ENCODE peak calls at places on chromosomes 11 and 22, in six cellular contexts. I is AG09309; E is cardiac fibroblast; S is EH; D is stimulated activated CD4-positive, alpha-beta T cell treated with anti-CD3 and anti-CD28 coated beads, Interleukin-4, amount 100 ng/mL, for 1 hour; J is psoas muscle. Q is an unnamed sample.

GRCh38 chr22:20549232-20549841 is 41.9 kb downstream of the MED15 start:
- DNase-seq in I (no peak), E (peak), S (peak), D (peak), J (peak), Q (no peak)

GRCh38 chr22:44026066-44026629 is 2.0 kb downstream of the PARVB start:
- DNase-seq in I (no peak), E (peak), S (peak), D (no peak), J (no peak), Q (no peak)

GRCh38 chr22:49658902-49659280 is 168.8 kb downstream of the BRD1 start:
- DNase-seq in I (no peak), E (no peak), S (no peak), D (no peak), J (no peak), Q (no peak)

GRCh38 chr11:16895306-16895705 is 118.9 kb downstream of the PLEKHA7 start:
- DNase-seq in I (no peak), E (peak), S (peak), D (no peak), J (no peak), Q (no peak)

GRCh38 chr22:23704062-23704461 is 13.2 kb downstream of the RGL4 start:
- DNase-seq in I (no peak), E (no peak), S (no peak), D (no peak), J (no peak), Q (no peak)

GRCh38 chr11:118067006-118067405 is 9.9 kb upstream of the TMPRSS4 start:
- DNase-seq in I (no peak), E (no peak), S (no peak), D (no peak), J (no peak), Q (no peak)

GRCh38 chr11:45593992-45594391 is 71.4 kb downstream of the CHST1 start:
- DNase-seq in I (no peak), E (no peak), S (peak), D (no peak), J (no peak), Q (no peak)

GRCh38 chr22:43833286-43834240 is 21.5 kb upstream of the EFCAB6 start:
- DNase-seq in I (no peak), E (no peak), S (no peak), D (no peak), J (no peak), Q (no peak)

GRCh38 chr22:30453731-30454510 is 17.9 kb downstream of the SEC14L3 start:
- DNase-seq in I (no peak), E (peak), S (peak), D (no peak), J (no peak), Q (no peak)